ENCODE peak calls at places on chromosomes 1 and 21, in nine cellular contexts. K is progenitor cell of endocrine pancreas, Q is stromal cell of bone marrow, R is Right ventricle myocardium superior, G is NCI-H1105, E is left ventricle myocardium superior, X is CD14-positive monocyte, A is amniotic stem cell, I is cerebellum. Z is an unnamed sample.

GRCh38 chr1:32321712-32322291 is 14.2 kb downstream of the MARCKSL1 start:
- DNase-seq in Q (no peak), R (no peak), A (no peak), K (no peak), I (no peak), X (no peak), E (no peak), G (no peak), Z (peak; percentile 56)

GRCh38 chr1:95309031-95309459 is 75.0 kb downstream of the RWDD3 start:
- DNase-seq in R (no peak), K (peak; percentile 24), I (peak; percentile 1), Q (peak; percentile 21), E (no peak), X (no peak), A (no peak), G (peak; percentile 45), Z (no peak)

GRCh38 chr1:183443466-183443865 is 25.3 kb upstream of the NMNAT2 start:
- DNase-seq in A (no peak), I (peak; percentile 28), X (no peak), G (no peak), Q (no peak), K (no peak), E (no peak), R (no peak), Z (no peak)

GRCh38 chr1:70790232-70790923 is 257.2 kb downstream of the PTGER3 start:
- DNase-seq in I (no peak), E (no peak), R (no peak), A (no peak), K (no peak), G (no peak), X (no peak), Q (no peak), Z (no peak)

GRCh38 chr1:29271724-29272123 is 35.4 kb downstream of the PTPRU start:
- DNase-seq in K (peak; percentile 50), X (no peak), Q (no peak), E (peak; percentile 78), R (peak; percentile 77), G (no peak), A (no peak), I (no peak), Z (peak; percentile 76)

GRCh38 chr21:36135391-36136094 is 664 bp downstream of the CBR3 start:
- DNase-seq in G (peak; percentile 54), R (peak; percentile 89), X (peak; percentile 55), K (no peak), E (peak; percentile 89), I (peak; percentile 81), A (peak; percentile 46), Q (peak; percentile 65), Z (peak; percentile 84)

GRCh38 chr1:245377854-245378253 is 223.1 kb downstream of the KIF26B start:
- DNase-seq in X (no peak), K (no peak), I (no peak), A (no peak), Q (no peak), G (no peak), R (no peak), E (no peak), Z (no peak)

GRCh38 chr1:228164561-228165371 is 838 bp upstream of the IBA57 start:
- DNase-seq in E (peak; percentile 35), K (no peak), G (no peak), Q (no peak), X (peak; percentile 78), A (no peak), R (peak; percentile 50), I (no peak), Z (no peak)

GRCh38 chr1:244092293-244093264 is 41.5 kb downstream of the ZBTB18 start:
- DNase-seq in I (peak; percentile 37), R (no peak), G (no peak), K (no peak), Q (no peak), A (no peak), E (no peak), X (no peak), Z (no peak)

GRCh38 chr1:10765304-10765703 is 31.1 kb downstream of the CASZ1 start:
- DNase-seq in Q (no peak), I (no peak), E (no peak), X (no peak), K (no peak), G (no peak), A (no peak), R (no peak), Z (no peak)

GRCh38 chr1:60227581-60228252 is 154.1 kb upstream of the C1orf87 start:
- DNase-seq in A (no peak), Q (no peak), R (no peak), I (no peak), E (no peak), G (no peak), X (no peak), K (no peak), Z (no peak)

GRCh38 chr1:184906771-184907170 is 67.5 kb downstream of the NIBAN1 start:
- DNase-seq in A (no peak), E (no peak), R (no peak), X (no peak), Q (no peak), K (no peak), G (no peak), I (no peak), Z (no peak)

GRCh38 chr1:169624887-169625286 is 5.0 kb downstream of the SELP start:
- DNase-seq in E (no peak), I (no peak), R (no peak), K (no peak), Q (no peak), X (no peak), A (no peak), G (no peak), Z (no peak)

GRCh38 chr1:18643154-18644012 is 12.7 kb downstream of the PAX7 start:
- DNase-seq in K (no peak), R (no peak), A (no peak), E (no peak), G (no peak), Q (no peak), I (no peak), X (no peak), Z (no peak)

GRCh38 chr1:12341667-12342066 is 111.8 kb downstream of the VPS13D start:
- DNase-seq in Q (no peak), R (no peak), K (no peak), E (no peak), X (no peak), G (no peak), I (no peak), A (no peak), Z (no peak)

GRCh38 chr1:8026976-8027747 is 1.1 kb upstream of the ERRFI1 start:
- DNase-seq in A (no peak), K (peak; percentile 59), Q (no peak), X (no peak), E (peak; percentile 47), G (no peak), I (no peak), R (peak; percentile 61), Z (peak; percentile 72)

GRCh38 chr1:14681182-14681581 is 82.7 kb downstream of the KAZN start:
- DNase-seq in X (no peak), A (no peak), Q (peak; percentile 38), R (no peak), K (no peak), G (no peak), E (no peak), I (no peak), Z (no peak)

GRCh38 chr1:244370060-244370637 is 81.6 kb downstream of the ADSS2 start:
- DNase-seq in E (no peak), K (no peak), X (no peak), R (no peak), G (no peak), A (no peak), I (no peak), Q (no peak), Z (no peak)

GRCh38 chr1:1137256-1138045 is 21.6 kb upstream of the C1orf159 start:
- DNase-seq in E (no peak), G (peak; percentile 24), Q (no peak), R (no peak), A (no peak), K (no peak), X (no peak), I (no peak), Z (no peak)

GRCh38 chr1:66343569-66344325 is 190.2 kb upstream of the SGIP1 start:
- DNase-seq in G (no peak), A (no peak), I (no peak), E (no peak), R (no peak), X (no peak), K (no peak), Q (no peak), Z (no peak)

GRCh38 chr1:196808529-196809235 is 10.8 kb upstream of the CFHR1 start:
- DNase-seq in X (no peak), I (no peak), A (no peak), Q (no peak), K (no peak), E (no peak), R (no peak), G (no peak), Z (no peak)

GRCh38 chr1:25799758-25800537 is at the start of gene SELENON:
- DNase-seq in Q (no peak), G (peak; percentile 54), K (peak; percentile 51), A (no peak), X (no peak), R (peak; percentile 90), E (peak; percentile 89), I (peak; percentile 85), Z (no peak)

GRCh38 chr1:227734546-227734857 is 600 bp downstream of the JMJD4 start:
- DNase-seq in I (no peak), A (no peak), X (no peak), R (no peak), Q (no peak), K (no peak), G (no peak), E (no peak), Z (no peak)